ENCODE peak calls at places on chromosomes 5 and 9, in four cellular contexts. O, N, P and R are unnamed samples.

GRCh38 chr5:72908666-72909065 is 47.2 kb upstream of the FCHO2 start:
- DNase-seq in O (no peak), N (no peak), P (no peak), R (no peak)

GRCh38 chr5:72630056-72630455 is 122.8 kb upstream of the ZNF366 start:
- DNase-seq in O (no peak), N (no peak), P (no peak), R (no peak)

GRCh38 chr9:115250646-115251045 is 132.7 kb upstream of the TNC start:
- DNase-seq in O (peak), N (no peak), P (no peak), R (peak)

GRCh38 chr5:9188956-9189355 is 356.9 kb downstream of the SEMA5A start:
- DNase-seq in O (no peak), N (no peak), P (no peak), R (no peak)

GRCh38 chr5:7094626-7095025 is 301.3 kb upstream of the ADCY2 start:
- DNase-seq in O (no peak), N (no peak), P (peak), R (peak)

GRCh38 chr5:43729846-43730478 is 127.0 kb downstream of the NNT start:
- DNase-seq in O (peak), N (no peak), P (no peak), R (peak)

GRCh38 chr5:40376566-40376965 is 303.1 kb upstream of the PTGER4 start:
- DNase-seq in O (no peak), N (no peak), P (no peak), R (no peak)

GRCh38 chr5:153745778-153746420 is 255.4 kb downstream of the GRIA1 start:
- DNase-seq in O (no peak), N (no peak), P (peak), R (no peak)

GRCh38 chr5:176361437-176362097 is at the start of gene KIAA1191:
- DNase-seq in O (peak), N (peak), P (peak), R (peak)

GRCh38 chr9:94018628-94019027 is 63.5 kb upstream of the BARX1 start:
- DNase-seq in O (no peak), N (no peak), P (no peak), R (no peak)

GRCh38 chr5:151298063-151298462 is 5.5 kb downstream of the SLC36A3 start:
- DNase-seq in O (no peak), N (no peak), P (peak), R (peak)

GRCh38 chr9:88852794-88853193 is 138.5 kb upstream of the S1PR3 start:
- DNase-seq in O (no peak), N (no peak), P (no peak), R (peak)

GRCh38 chr5:73921746-73922145 is 295.8 kb downstream of the ARHGEF28 start:
- DNase-seq in O (no peak), N (no peak), P (no peak), R (no peak)

GRCh38 chr5:69503144-69503488 is 10.5 kb downstream of the OCLN start:
- DNase-seq in O (no peak), N (no peak), P (no peak), R (no peak)

GRCh38 chr9:123550797-123551196 is 194.8 kb downstream of the CRB2 start:
- DNase-seq in O (no peak), N (no peak), P (no peak), R (peak)